ENCODE peak calls at places on chromosomes 12 and 14, in eight cellular contexts. J, P, T, Y, W, G, X and Z are unnamed samples.

GRCh38 chr12:53532524-53533445 is 25.5 kb upstream of the NPFF start:
- DNase-seq in J (no peak), P (no peak), T (no peak), Y (no peak), W (no peak), G (no peak), X (no peak), Z (no peak)

GRCh38 chr12:68121143-68121542 is 38.4 kb downstream of the IFNG start:
- DNase-seq in J (no peak), P (no peak), T (no peak), Y (no peak), W (no peak), G (no peak), X (no peak), Z (no peak)

GRCh38 chr12:117034249-117034648 is 65.0 kb downstream of the TESC start:
- DNase-seq in J (no peak), P (no peak), T (no peak), Y (no peak), W (no peak), G (no peak), X (no peak), Z (no peak)

GRCh38 chr12:23949212-23950010 is at the start of gene SOX5:
- DNase-seq in J (no peak), P (peak; percentile 41), T (no peak), Y (peak; percentile 45), W (peak; percentile 4), G (no peak), X (no peak), Z (no peak)

GRCh38 chr14:106277503-106277902 is 751.1 kb downstream of the TMEM121 start:
- DNase-seq in J (no peak), P (no peak), T (peak; percentile 44), Y (no peak), W (no peak), G (peak; percentile 26), X (no peak), Z (peak; percentile 2)

GRCh38 chr12:54270345-54270744 is 9.6 kb downstream of the CBX5 start:
- DNase-seq in J (no peak), P (no peak), T (no peak), Y (no peak), W (no peak), G (no peak), X (no peak), Z (no peak)

GRCh38 chr14:102182190-102182589 is 42.5 kb downstream of the WDR20 start:
- DNase-seq in J (no peak), P (peak; percentile 62), T (no peak), Y (no peak), W (no peak), G (no peak), X (no peak), Z (no peak)

GRCh38 chr12:79514730-79515525 is 175.8 kb downstream of the PAWR start:
- DNase-seq in J (no peak), P (no peak), T (no peak), Y (no peak), W (peak; percentile 50), G (no peak), X (no peak), Z (no peak)

GRCh38 chr12:92464911-92465310 is 237.9 kb upstream of the PLEKHG7 start:
- DNase-seq in J (no peak), P (no peak), T (no peak), Y (no peak), W (no peak), G (no peak), X (no peak), Z (no peak)

GRCh38 chr12:62720661-62721330 is 214.2 kb downstream of the PPM1H start:
- DNase-seq in J (peak; percentile 31), P (no peak), T (no peak), Y (no peak), W (no peak), G (no peak), X (peak; percentile 8), Z (no peak)

GRCh38 chr12:78210894-78211302 is 380.2 kb downstream of the NAV3 start:
- DNase-seq in J (peak; percentile 78), P (peak; percentile 69), T (no peak), Y (no peak), W (no peak), G (no peak), X (no peak), Z (no peak)

GRCh38 chr12:89756638-89757321 is 48.1 kb upstream of the ATP2B1 start:
- DNase-seq in J (no peak), P (peak; percentile 89), T (no peak), Y (no peak), W (peak; percentile 52), G (no peak), X (no peak), Z (no peak)

GRCh38 chr14:90272523-90272922 is 16.2 kb downstream of the PSMC1 start:
- DNase-seq in J (no peak), P (no peak), T (no peak), Y (no peak), W (no peak), G (no peak), X (no peak), Z (no peak)

GRCh38 chr12:18798445-18799139 is 60.7 kb downstream of the CAPZA3 start:
- DNase-seq in J (no peak), P (no peak), T (no peak), Y (no peak), W (no peak), G (no peak), X (no peak), Z (no peak)

GRCh38 chr12:81261508-81262207 is 183.8 kb downstream of the ACSS3 start:
- DNase-seq in J (no peak), P (no peak), T (no peak), Y (no peak), W (no peak), G (no peak), X (no peak), Z (no peak)

GRCh38 chr14:92719890-92720323 is 28.5 kb downstream of the LGMN start:
- DNase-seq in J (peak; percentile 92), P (no peak), T (no peak), Y (no peak), W (no peak), G (no peak), X (no peak), Z (no peak)

GRCh38 chr12:119444462-119445044 is 110.0 kb downstream of the CCDC60 start:
- DNase-seq in J (peak; percentile 15), P (no peak), T (peak; percentile 4), Y (peak; percentile 57), W (peak; percentile 3), G (peak; percentile 2), X (peak; percentile 6), Z (peak; percentile 10)

GRCh38 chr14:98293527-98293926 is 978.5 kb downstream of the BCL11B start:
- DNase-seq in J (no peak), P (peak; percentile 80), T (no peak), Y (no peak), W (no peak), G (no peak), X (no peak), Z (no peak)

GRCh38 chr14:76261371-76261811 is 109.7 kb downstream of the GPATCH2L start:
- DNase-seq in J (no peak), P (peak; percentile 40), T (no peak), Y (no peak), W (no peak), G (no peak), X (no peak), Z (no peak)

GRCh38 chr12:88985011-88985410 is 367.3 kb downstream of the DUSP6 start:
- DNase-seq in J (no peak), P (no peak), T (no peak), Y (no peak), W (no peak), G (no peak), X (no peak), Z (no peak)

GRCh38 chr12:14373202-14373601 is 7.7 kb downstream of the ATF7IP start:
- DNase-seq in J (no peak), P (no peak), T (no peak), Y (no peak), W (peak; percentile 45), G (no peak), X (no peak), Z (no peak)

GRCh38 chr12:53995311-53996187 is 4.4 kb upstream of the HOXC9 start:
- DNase-seq in J (no peak), P (no peak), T (no peak), Y (peak; percentile 64), W (no peak), G (no peak), X (no peak), Z (peak; percentile 53)

GRCh38 chr14:25121342-25122129 is 71.6 kb upstream of the STXBP6 start:
- DNase-seq in J (no peak), P (peak; percentile 15), T (no peak), Y (no peak), W (no peak), G (no peak), X (no peak), Z (no peak)

GRCh38 chr12:27969011-27969900 is 3.3 kb downstream of the PTHLH start:
- DNase-seq in J (no peak), P (no peak), T (no peak), Y (peak; percentile 57), W (no peak), G (no peak), X (no peak), Z (no peak)

GRCh38 chr12:107552263-107552662 is 133.3 kb upstream of the PWP1 start:
- DNase-seq in J (no peak), P (no peak), T (no peak), Y (no peak), W (no peak), G (no peak), X (no peak), Z (no peak)

GRCh38 chr12:124928095-124928911 is 13.9 kb upstream of the UBC start:
- DNase-seq in J (no peak), P (peak; percentile 51), T (peak; percentile 29), Y (no peak), W (peak; percentile 92), G (no peak), X (no peak), Z (no peak)

GRCh38 chr12:96375173-96375572 is 25.1 kb downstream of the CDK17 start:
- DNase-seq in J (no peak), P (no peak), T (no peak), Y (no peak), W (no peak), G (no peak), X (no peak), Z (no peak)

GRCh38 chr12:103924761-103925641 is 5.2 kb upstream of the HSP90B1 start:
- DNase-seq in J (peak; percentile 16), P (peak; percentile 77), T (peak; percentile 22), Y (no peak), W (no peak), G (no peak), X (no peak), Z (no peak)

GRCh38 chr12:57772429-57773322 is at the start of gene EEF1AKMT3:
- DNase-seq in J (no peak), P (no peak), T (no peak), Y (peak; percentile 69), W (no peak), G (peak; percentile 24), X (no peak), Z (peak; percentile 36)

GRCh38 chr12:83664650-83665049 is 977.9 kb downstream of the TMTC2 start:
- DNase-seq in J (peak; percentile 35), P (no peak), T (no peak), Y (peak; percentile 6), W (no peak), G (no peak), X (no peak), Z (no peak)

GRCh38 chr12:5588231-5588995 is 156.5 kb downstream of the NTF3 start:
- DNase-seq in J (no peak), P (no peak), T (no peak), Y (no peak), W (no peak), G (no peak), X (no peak), Z (no peak)

GRCh38 chr12:50517456-50518048 is 12.8 kb downstream of the DIP2B start:
- DNase-seq in J (no peak), P (no peak), T (no peak), Y (no peak), W (peak; percentile 37), G (no peak), X (no peak), Z (no peak)

GRCh38 chr12:75766263-75767160 is 255.1 kb upstream of the KRR1 start:
- DNase-seq in J (no peak), P (no peak), T (no peak), Y (no peak), W (peak; percentile 45), G (no peak), X (no peak), Z (no peak)